ENCODE peak calls at places on chromosomes 16 and 17, in six cellular contexts. M is left ventricle myocardium inferior, D is suprapubic skin, Y is Karpas-422, P is coronary artery, C is heart left ventricle. A is an unnamed sample.

GRCh38 chr16:85362443-85362842 is 250.2 kb upstream of the CIBAR2 start:
- DNase-seq in M (no peak), D (no peak), Y (no peak), P (no peak), C (no peak), A (no peak)

GRCh38 chr16:54957403-54957802 is 26.7 kb downstream of the IRX5 start:
- DNase-seq in M (no peak), D (no peak), Y (peak; percentile 83), P (no peak), C (no peak), A (no peak)

GRCh38 chr16:89687092-89687940 is 827 bp downstream of the CDK10 start:
- DNase-seq in M (no peak), D (peak; percentile 77), Y (peak; percentile 70), P (peak; percentile 73), C (no peak), A (no peak)

GRCh38 chr17:78351449-78352006 is 8.3 kb downstream of the SOCS3 start:
- DNase-seq in M (peak; percentile 96), D (peak; percentile 97), Y (no peak), P (peak; percentile 96), C (peak; percentile 94), A (peak; percentile 92)

GRCh38 chr16:1933097-1933661 is 9.8 kb downstream of the MSRB1 start:
- DNase-seq in M (no peak), D (no peak), Y (no peak), P (no peak), C (no peak), A (no peak)

GRCh38 chr17:40121191-40121885 is 433 bp upstream of the MSL1 start:
- DNase-seq in M (peak; percentile 51), D (no peak), Y (peak; percentile 69), P (peak; percentile 78), C (peak; percentile 80), A (peak; percentile 42)

GRCh38 chr17:55435408-55435807 is 13.8 kb upstream of the MMD start:
- DNase-seq in M (no peak), D (no peak), Y (no peak), P (no peak), C (no peak), A (no peak)

GRCh38 chr16:35664091-35664693 is 2204.8 kb downstream of the TP53TG3F start:
- DNase-seq in M (no peak), D (no peak), Y (no peak), P (peak; percentile 16), C (no peak), A (no peak)

GRCh38 chr16:2981177-2981898 is 1.1 kb upstream of the PKMYT1 start:
- DNase-seq in M (no peak), D (no peak), Y (no peak), P (no peak), C (no peak), A (no peak)

GRCh38 chr16:4212207-4212933 is 29.5 kb downstream of the SRL start:
- DNase-seq in M (peak; percentile 84), D (no peak), Y (no peak), P (peak; percentile 94), C (peak; percentile 85), A (no peak)

GRCh38 chr17:60601443-60602384 is 1.7 kb downstream of the PPM1D start:
- DNase-seq in M (no peak), D (no peak), Y (peak; percentile 85), P (no peak), C (no peak), A (peak; percentile 47)

GRCh38 chr17:76421054-76421427 is 31.9 kb downstream of the UBE2O start:
- DNase-seq in M (no peak), D (no peak), Y (no peak), P (no peak), C (no peak), A (no peak)

GRCh38 chr17:67469208-67469980 is 92.3 kb downstream of the PITPNC1 start:
- DNase-seq in M (no peak), D (no peak), Y (no peak), P (no peak), C (peak; percentile 63), A (no peak)

GRCh38 chr16:75377971-75378386 is 55.3 kb downstream of the CFDP1 start:
- DNase-seq in M (no peak), D (no peak), Y (no peak), P (no peak), C (no peak), A (no peak)
- H3K27ac ChIP-seq in M (no peak overlapping the region), D (peak overlapping the region; percentile 70), Y (no peak overlapping the region), P (no peak overlapping the region), C (no peak overlapping the region), A (no peak overlapping the region)

GRCh38 chr16:49700222-49700927 is 155.5 kb downstream of the ZNF423 start:
- DNase-seq in M (peak; percentile 36), D (no peak), Y (no peak), P (peak; percentile 79), C (no peak), A (peak; percentile 29)
- H3K4me3 ChIP-seq in M (peak overlapping the region; percentile 24), D (no peak overlapping the region), Y (no peak overlapping the region), P (peak overlapping the region; percentile 48), C (no peak overlapping the region), A (no peak overlapping the region)

DNA sequence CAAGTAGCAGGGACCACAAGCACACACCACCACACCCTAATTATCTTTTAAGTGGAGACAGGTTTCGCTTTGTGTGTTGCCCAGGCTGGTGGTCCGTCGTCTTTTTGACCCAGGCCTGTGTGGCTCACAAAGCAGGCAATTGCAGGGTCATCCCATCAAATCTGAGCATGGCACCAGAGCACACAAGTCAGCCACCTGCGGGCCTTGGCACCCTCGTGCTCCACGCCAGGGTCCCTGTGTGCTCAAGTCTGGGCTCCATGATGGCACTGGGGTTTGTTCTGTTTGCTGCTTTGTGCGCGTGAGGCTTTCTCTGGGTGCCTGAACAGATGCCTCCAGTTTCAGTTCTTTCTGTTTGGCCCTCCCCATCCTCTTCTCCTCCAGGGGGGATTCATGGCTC is 2.4 kb upstream of the CAPN15 start:
- DNase-seq in M (no peak), D (no peak), Y (no peak), P (no peak), C (no peak), A (no peak)
- H3K27ac ChIP-seq in M (peak overlapping the region; percentile 95), D (peak overlapping the region; percentile 94), Y (peak overlapping the region; percentile 69), P (no peak overlapping the region), C (no peak overlapping the region), A (no peak overlapping the region)

GRCh38 chr17:3029213-3029913 is 34.0 kb downstream of the OR1D5 start:
- DNase-seq in M (peak; percentile 72), D (peak; percentile 68), Y (no peak), P (peak; percentile 68), C (peak; percentile 77), A (no peak)
- H3K4me3 ChIP-seq in M (peak overlapping the region; percentile 13), D (no peak overlapping the region), Y (no peak overlapping the region), P (no peak overlapping the region), C (no peak overlapping the region), A (no peak overlapping the region)

A was measured in lung.